ENCODE peak calls at places on chromosome 13, in eight cellular contexts. A, S, D, M, Q, Z, H and G are unnamed samples.

GRCh38 chr13:62931901-62932883 is 1516.5 kb upstream of the PCDH20 start:
- DNase-seq in A (peak), S (no peak), D (no peak), M (no peak), Q (no peak), Z (no peak), H (no peak), G (no peak)

GRCh38 chr13:89627991-89628390 is 1719.5 kb upstream of the MIR17HG start:
- DNase-seq in A (no peak), S (no peak), D (no peak), M (no peak), Q (no peak), Z (no peak), H (no peak), G (no peak)

GRCh38 chr13:51636349-51636890 is 52.2 kb downstream of the WDFY2 start:
- DNase-seq in A (no peak), S (peak), D (peak), M (no peak), Q (no peak), Z (no peak), H (no peak), G (no peak)

GRCh38 chr13:111488466-111489132 is 168.2 kb downstream of the TEX29 start:
- DNase-seq in A (no peak), S (no peak), D (no peak), M (no peak), Q (no peak), Z (no peak), H (no peak), G (no peak)

GRCh38 chr13:46687810-46688209 is 109.2 kb downstream of the ESD start:
- DNase-seq in A (peak), S (peak), D (peak), M (no peak), Q (no peak), Z (no peak), H (no peak), G (no peak)

GRCh38 chr13:102830646-102831045 is 15.2 kb upstream of the ERCC5 start:
- DNase-seq in A (peak), S (peak), D (peak), M (no peak), Q (no peak), Z (no peak), H (no peak), G (peak)

GRCh38 chr13:33080962-33081655 is 64.9 kb downstream of the KL start:
- DNase-seq in A (no peak), S (no peak), D (no peak), M (no peak), Q (no peak), Z (no peak), H (no peak), G (no peak)

GRCh38 chr13:19592657-19593175 is 31.4 kb upstream of the TPTE2 start:
- DNase-seq in A (no peak), S (no peak), D (no peak), M (no peak), Q (no peak), Z (no peak), H (no peak), G (no peak)

GRCh38 chr13:67652887-67653286 is 422.8 kb upstream of the PCDH9 start:
- DNase-seq in A (no peak), S (no peak), D (no peak), M (no peak), Q (no peak), Z (no peak), H (no peak), G (no peak)

GRCh38 chr13:35501721-35502235 is 25.3 kb upstream of the MAB21L1 start:
- DNase-seq in A (no peak), S (no peak), D (no peak), M (no peak), Q (no peak), Z (no peak), H (no peak), G (no peak)

GRCh38 chr13:50679321-50679720 is 164.2 kb downstream of the DLEU7 start:
- DNase-seq in A (peak), S (no peak), D (no peak), M (no peak), Q (no peak), Z (no peak), H (no peak), G (no peak)

GRCh38 chr13:99276706-99277105 is 18.5 kb upstream of the GPR18 start:
- DNase-seq in A (no peak), S (no peak), D (no peak), M (no peak), Q (no peak), Z (no peak), H (no peak), G (no peak)

GRCh38 chr13:107650081-107650701 is 565.1 kb downstream of the LIG4 start:
- DNase-seq in A (no peak), S (peak), D (peak), M (peak), Q (peak), Z (no peak), H (peak), G (no peak)

GRCh38 chr13:109968876-109969577 is 182.6 kb upstream of the IRS2 start:
- DNase-seq in A (no peak), S (peak), D (no peak), M (no peak), Q (no peak), Z (no peak), H (no peak), G (no peak)